ENCODE peak calls at places on chromosomes 5 and 9, in seven cellular contexts. G is epithelial cell of esophagus, C is uterus, R is HCT116, O is NB4, X is pancreas, F is K562. T is an unnamed sample.

GRCh38 chr5:173333900-173334685 is 5.9 kb upstream of the STC2 start:
- DNase-seq in G (peak; percentile 43), X (no peak), R (no peak), O (no peak), F (no peak), C (no peak), T (no peak)

GRCh38 chr9:109414125-109414785 is 83.9 kb downstream of the PTPN3 start:
- DNase-seq in G (no peak), F (no peak), R (no peak), X (no peak), O (peak; percentile 33), C (no peak), T (no peak)

GRCh38 chr5:107467137-107467932 is 203.4 kb downstream of the EFNA5 start:
- DNase-seq in G (peak; percentile 54), O (no peak), R (no peak), X (no peak), F (no peak), C (no peak), T (no peak)

GRCh38 chr9:93094294-93095204 is 1.5 kb upstream of the CARD19 start:
- DNase-seq in X (no peak), O (peak; percentile 80), R (no peak), G (no peak), C (peak; percentile 70), F (no peak), T (peak; percentile 83)

GRCh38 chr5:168227973-168228615 is 63.4 kb upstream of the WWC1 start:
- DNase-seq in C (no peak), F (no peak), O (peak; percentile 15), G (no peak), X (no peak), R (no peak), T (no peak)

GRCh38 chr5:58439094-58439644 is 20.7 kb downstream of the PLK2 start:
- DNase-seq in O (no peak), R (no peak), X (no peak), G (no peak), C (no peak), F (no peak), T (no peak)

GRCh38 chr5:109688647-109688998 is 1.1 kb upstream of the MAN2A1 start:
- DNase-seq in C (no peak), O (peak; percentile 76), G (peak; percentile 42), X (no peak), R (peak; percentile 48), F (peak; percentile 75), T (no peak)

GRCh38 chr9:94298949-94299599 is 29.4 kb downstream of the NUTM2F start:
- DNase-seq in C (peak; percentile 52), R (no peak), X (no peak), F (peak; percentile 47), O (peak; percentile 13), G (no peak), T (no peak)

GRCh38 chr5:130978475-130978874 is 186.6 kb downstream of the HINT1 start:
- DNase-seq in X (no peak), G (peak; percentile 61), F (no peak), O (no peak), R (no peak), C (no peak), T (no peak)

GRCh38 chr5:142597546-142598337 is 88.1 kb downstream of the FGF1 start:
- DNase-seq in C (no peak), O (peak; percentile 55), G (peak; percentile 93), R (peak; percentile 74), F (peak; percentile 58), X (no peak), T (peak; percentile 29)

GRCh38 chr9:114746591-114746990 is 59.2 kb downstream of the TNFSF15 start:
- DNase-seq in O (no peak), X (no peak), C (no peak), G (no peak), R (no peak), F (no peak), T (no peak)

GRCh38 chr5:181234116-181234454 is 9.6 kb downstream of the RACK1 start:
- DNase-seq in F (no peak), C (no peak), G (no peak), R (no peak), O (peak; percentile 19), X (no peak), T (no peak)

GRCh38 chr5:145403959-145404358 is 431.2 kb downstream of the PRELID2 start:
- DNase-seq in R (no peak), F (no peak), O (no peak), X (no peak), G (no peak), C (no peak), T (no peak)

GRCh38 chr9:38208206-38208901 is 139.3 kb upstream of the SHB start:
- DNase-seq in C (no peak), X (no peak), F (no peak), R (no peak), G (peak; percentile 94), O (no peak), T (no peak)

GRCh38 chr9:129361196-129361595 is 183.1 kb upstream of the IER5L start:
- DNase-seq in G (no peak), F (no peak), X (no peak), R (no peak), C (no peak), O (no peak), T (no peak)

GRCh38 chr9:33117306-33117705 is 40.8 kb upstream of the SMU1 start:
- DNase-seq in G (no peak), X (no peak), F (no peak), R (no peak), C (no peak), O (no peak), T (no peak)

GRCh38 chr5:42993516-42994284 is 46.4 kb downstream of the ANXA2R start:
- DNase-seq in R (no peak), F (peak; percentile 75), O (peak; percentile 90), C (no peak), X (no peak), G (peak; percentile 67), T (no peak)
- H3K4me3 ChIP-seq in R (peak overlapping the region; percentile 77), F (peak overlapping the region; percentile 43), O (peak overlapping the region; percentile 96), C (peak overlapping the region; percentile 12), X (no peak overlapping the region), G (peak overlapping the region; percentile 52), T (peak overlapping the region; percentile 73)

GRCh38 chr9:89312154-89312616 is 1.2 kb downstream of the CKS2 start:
- DNase-seq in C (no peak), R (no peak), G (peak; percentile 38), O (peak; percentile 57), F (peak; percentile 57), X (no peak), T (no peak)

GRCh38 chr9:89309166-89309565 is 1.8 kb upstream of the CKS2 start:
- DNase-seq in G (no peak), F (no peak), R (no peak), C (no peak), O (no peak), X (no peak), T (no peak)

GRCh38 chr9:89311346-89312153 is 555 bp downstream of the CKS2 start:
- DNase-seq in O (peak; percentile 15), C (no peak), G (no peak), F (no peak), R (no peak), X (peak; percentile 77), T (no peak)

GRCh38 chr9:89309608-89310485 is 1.1 kb upstream of the CKS2 start:
- DNase-seq in G (no peak), O (peak; percentile 30), F (peak; percentile 72), X (no peak), R (peak; percentile 41), C (no peak), T (no peak)

DNA sequence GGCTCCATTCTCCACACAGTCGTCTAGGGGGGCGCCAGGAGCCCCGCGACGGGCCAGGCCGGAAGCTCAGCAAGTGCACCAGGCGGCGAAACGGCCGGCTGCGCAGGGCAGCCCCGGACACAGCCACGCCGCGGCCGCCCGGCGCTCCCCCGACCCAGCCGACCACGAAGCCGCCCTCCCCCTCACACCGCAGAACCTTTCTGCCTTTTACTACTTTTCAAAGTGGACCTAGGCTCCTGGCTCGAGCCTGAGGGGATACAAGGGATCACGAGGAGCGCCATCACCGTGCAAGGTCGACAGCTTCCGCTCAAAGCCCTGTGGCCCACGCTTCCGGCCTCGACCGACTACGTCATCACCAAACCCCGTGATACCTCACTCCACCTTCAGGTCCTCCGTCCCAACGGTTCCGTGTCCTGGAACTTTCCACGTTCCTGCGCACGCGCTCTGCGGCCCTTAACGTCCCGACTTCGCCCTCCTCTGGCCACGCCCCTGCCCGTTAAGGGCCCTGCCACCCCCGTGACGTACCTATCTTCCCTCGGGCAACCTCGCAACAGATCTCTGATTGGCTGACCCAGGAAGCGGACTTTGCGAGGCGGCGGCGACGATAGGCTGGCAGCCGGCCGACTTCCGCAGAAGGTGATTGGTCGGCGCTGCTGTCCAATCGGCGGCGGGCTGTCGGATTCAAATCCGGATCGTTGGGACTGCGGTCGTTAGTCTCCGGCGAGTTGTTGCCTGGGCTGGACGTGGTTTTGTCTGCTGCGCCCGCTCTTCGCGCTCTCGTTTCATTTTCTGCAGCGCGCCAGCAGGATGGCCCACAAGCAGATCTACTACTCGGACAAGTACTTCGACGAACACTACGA is at the start of gene CKS2:
- DNase-seq in O (peak; percentile 100), F (peak; percentile 98), C (peak; percentile 100), G (peak; percentile 100), X (peak; percentile 100), R (peak; percentile 100), T (peak; percentile 100)
- TF ChIP-seq CTCF in O (no peak), F (no peak), C (no peak), G (no peak), X (no peak), R (no peak), T (no peak)

GRCh38 chr5:176441921-176442323 is 6.3 kb upstream of the FAF2 start:
- DNase-seq in C (no peak), R (no peak), G (peak; percentile 63), X (no peak), O (no peak), F (peak; percentile 34), T (no peak)

GRCh38 chr5:176432707-176433106 is 15.5 kb upstream of the FAF2 start:
- DNase-seq in X (no peak), F (no peak), R (no peak), G (no peak), C (no peak), O (no peak), T (no peak)

GRCh38 chr5:176440932-176441706 is 7.1 kb upstream of the FAF2 start:
- DNase-seq in C (no peak), F (peak; percentile 64), X (no peak), R (no peak), G (no peak), O (no peak), T (no peak)

GRCh38 chr5:176438959-176439757 is 9.0 kb upstream of the FAF2 start:
- DNase-seq in R (no peak), O (peak; percentile 81), F (peak; percentile 59), G (peak; percentile 75), C (no peak), X (no peak), T (no peak)

GRCh38 chr5:176436641-176437040 is 11.5 kb upstream of the FAF2 start:
- DNase-seq in G (no peak), C (no peak), X (no peak), R (no peak), O (peak; percentile 37), F (no peak), T (no peak)
- H3K4me3 ChIP-seq in G (no peak overlapping the region), C (no peak overlapping the region), X (no peak overlapping the region), R (no peak overlapping the region), O (peak overlapping the region; percentile 49), F (no peak overlapping the region), T (no peak overlapping the region)

GRCh38 chr9:35726876-35727438 is 5.0 kb downstream of the TLN1 start:
- DNase-seq in R (no peak), F (no peak), C (peak; percentile 62), O (peak; percentile 67), G (peak; percentile 35), X (no peak), T (no peak)
- TF ChIP-seq CTCF in R (no peak), F (no peak), C (no peak), O (no peak), G (no peak), X (no peak), T (no peak)

GRCh38 chr9:71096431-71097108 is 24.9 kb downstream of the TRPM3 start:
- DNase-seq in R (no peak), C (no peak), O (no peak), F (no peak), X (no peak), G (no peak), T (no peak)
- H3K4me3 ChIP-seq in R (no peak overlapping the region), C (no peak overlapping the region), O (no peak overlapping the region), F (no peak overlapping the region), X (no peak overlapping the region), G (no peak overlapping the region), T (no peak overlapping the region)

T was measured in psoas muscle.